ENCODE peak calls at places on chromosome 17, in ten cellular contexts. G, Z, U, R, P, D, I, F, V and W are unnamed samples.

GRCh38 chr17:39225974-39226683 is 384 bp upstream of the STAC2 start:
- ATAC-seq in R (no peak), G (peak; percentile 82), P (peak; percentile 93), I (peak; percentile 83), D (peak; percentile 54), F (peak; percentile 57), U (peak; percentile 63), V (peak; percentile 71), Z (peak; percentile 64), W (peak; percentile 82)

GRCh38 chr17:50359998-50360461 is 13.0 kb downstream of the MRPL27 start:
- ATAC-seq in Z (peak; percentile 4), D (no peak), G (no peak), U (no peak), P (no peak), I (no peak), F (no peak), V (no peak), R (no peak), W (no peak)

GRCh38 chr17:41984454-41984853 is 17.9 kb downstream of the CNP start:
- ATAC-seq in I (no peak), P (no peak), Z (peak; percentile 68), F (no peak), G (peak; percentile 50), R (no peak), U (no peak), V (no peak), D (no peak), W (no peak)

GRCh38 chr17:60139438-60140285 is 10.1 kb upstream of the CA4 start:
- ATAC-seq in R (no peak), D (peak; percentile 55), V (peak; percentile 44), I (peak; percentile 35), F (peak; percentile 52), P (peak; percentile 52), U (peak; percentile 39), Z (peak; percentile 51), G (peak; percentile 40), W (no peak)

GRCh38 chr17:50330151-50330753 is 15.7 kb upstream of the XYLT2 start:
- ATAC-seq in I (no peak), U (no peak), F (no peak), Z (no peak), P (no peak), D (no peak), R (no peak), V (no peak), G (no peak), W (no peak)

GRCh38 chr17:50353600-50354195 is 7.8 kb downstream of the XYLT2 start:
- ATAC-seq in I (no peak), F (no peak), P (no peak), Z (peak; percentile 19), D (no peak), R (no peak), G (peak; percentile 6), V (no peak), U (no peak), W (no peak)

GRCh38 chr17:32588982-32589381 is 102.2 kb downstream of the CDK5R1 start:
- ATAC-seq in G (no peak), V (no peak), D (no peak), P (no peak), R (no peak), I (no peak), F (no peak), U (no peak), Z (no peak), W (no peak)

GRCh38 chr17:67280279-67280678 is 35.3 kb upstream of the HELZ start:
- ATAC-seq in G (peak; percentile 71), F (no peak), I (no peak), D (no peak), P (peak; percentile 49), Z (peak; percentile 84), R (no peak), V (no peak), U (no peak), W (no peak)

GRCh38 chr17:37399404-37399803 is 7.2 kb downstream of the ACACA start:
- ATAC-seq in D (no peak), V (no peak), G (no peak), I (no peak), Z (no peak), P (no peak), U (no peak), R (no peak), F (no peak), W (no peak)

GRCh38 chr17:2749058-2749783 is at the start of gene CCDC92B:
- ATAC-seq in D (no peak), F (no peak), Z (peak; percentile 13), V (no peak), P (peak; percentile 15), I (no peak), R (no peak), U (no peak), G (no peak), W (peak; percentile 37)

GRCh38 chr17:4823373-4824089 is 9.6 kb upstream of the MINK1 start:
- ATAC-seq in F (peak; percentile 93), G (no peak), D (no peak), Z (peak; percentile 15), P (no peak), R (no peak), V (no peak), I (no peak), U (no peak), W (no peak)

GRCh38 chr17:5396612-5397011 is 22.9 kb downstream of the NUP88 start:
- ATAC-seq in V (no peak), Z (no peak), G (no peak), D (no peak), F (no peak), P (no peak), R (no peak), I (no peak), U (no peak), W (no peak)

GRCh38 chr17:40425741-40426140 is 8.0 kb upstream of the TOP2A start:
- ATAC-seq in G (no peak), Z (no peak), P (no peak), D (no peak), R (no peak), V (no peak), U (no peak), F (no peak), I (peak; percentile 20), W (no peak)

GRCh38 chr17:50279181-50279526 is 4.9 kb downstream of the TMEM92 start:
- ATAC-seq in Z (no peak), P (peak; percentile 62), U (no peak), R (no peak), F (no peak), D (no peak), G (no peak), V (no peak), I (no peak), W (peak; percentile 89)

GRCh38 chr17:56173958-56174357 is 20.7 kb downstream of the ANKFN1 start:
- ATAC-seq in V (no peak), R (no peak), D (no peak), G (peak; percentile 34), P (peak; percentile 4), I (no peak), F (no peak), Z (peak; percentile 71), U (no peak), W (peak; percentile 9)

GRCh38 chr17:18229771-18230170 is 4.3 kb downstream of the LLGL1 start:
- ATAC-seq in V (no peak), Z (no peak), F (no peak), P (no peak), D (no peak), R (no peak), I (no peak), U (no peak), G (no peak), W (no peak)

GRCh38 chr17:33534063-33534462 is 241.0 kb upstream of the ASIC2 start:
- ATAC-seq in P (no peak), U (no peak), R (no peak), V (no peak), D (no peak), G (no peak), Z (no peak), F (no peak), I (no peak), W (no peak)

GRCh38 chr17:77829871-77830799 is 128.4 kb upstream of the TNRC6C start:
- ATAC-seq in R (no peak), U (no peak), V (no peak), F (peak; percentile 63), I (no peak), Z (peak; percentile 83), G (peak; percentile 78), P (peak; percentile 78), D (no peak), W (peak; percentile 77)

GRCh38 chr17:45009676-45010467 is 41.6 kb downstream of the DCAKD start:
- ATAC-seq in D (no peak), P (no peak), U (no peak), Z (no peak), I (no peak), F (no peak), R (no peak), V (no peak), G (no peak), W (no peak)

GRCh38 chr17:28226563-28226962 is 92.4 kb upstream of the TMEM97 start:
- ATAC-seq in G (no peak), V (no peak), D (no peak), U (no peak), I (no peak), R (no peak), F (no peak), Z (peak; percentile 13), P (no peak), W (no peak)

GRCh38 chr17:7132511-7133094 is 18.0 kb upstream of the ASGR2 start:
- ATAC-seq in G (no peak), R (no peak), I (peak; percentile 70), U (peak; percentile 83), D (peak; percentile 98), Z (no peak), F (peak; percentile 41), P (no peak), V (peak; percentile 85), W (no peak)

GRCh38 chr17:43599046-43599395 is 52.9 kb upstream of the ETV4 start:
- ATAC-seq in F (no peak), U (no peak), Z (no peak), G (no peak), P (no peak), I (no peak), R (no peak), D (no peak), V (no peak), W (peak; percentile 58)

GRCh38 chr17:64369007-64369893 is 21.4 kb downstream of the PECAM1 start:
- ATAC-seq in U (no peak), P (no peak), R (no peak), D (no peak), F (no peak), Z (no peak), G (no peak), V (peak; percentile 45), I (no peak), W (no peak)

GRCh38 chr17:55783684-55784245 is 32.9 kb downstream of the PCTP start:
- ATAC-seq in D (no peak), F (peak; percentile 53), Z (peak; percentile 92), U (no peak), P (no peak), V (no peak), R (peak; percentile 67), I (no peak), G (peak; percentile 54), W (no peak)